ENCODE peak calls at places on chromosomes 12 and 14, in seven cellular contexts. N is left colon, Y is amniotic stem cell, P is NCI-H146, X is Daoy, F is kidney tubule cell, I is GM04504. C is an unnamed sample.

GRCh38 chr12:125244338-125244737 is 179.1 kb downstream of the AACS start:
- DNase-seq in N (no peak), Y (no peak), P (no peak), X (no peak), F (no peak), I (no peak), C (no peak)

GRCh38 chr12:93702707-93703305 is 25.6 kb downstream of the CRADD start:
- DNase-seq in N (no peak), Y (no peak), P (no peak), X (no peak), F (no peak), I (no peak), C (no peak)

GRCh38 chr12:120584343-120585149 is 3.3 kb upstream of the POP5 start:
- DNase-seq in N (peak; percentile 76), Y (no peak), P (peak; percentile 69), X (peak; percentile 58), F (peak; percentile 63), I (no peak), C (no peak)

GRCh38 chr14:28629328-28630004 is 137.1 kb upstream of the FOXG1 start:
- DNase-seq in N (no peak), Y (no peak), P (no peak), X (no peak), F (no peak), I (no peak), C (no peak)

GRCh38 chr14:68792022-68792829 is 641 bp downstream of the ZFP36L1 start:
- DNase-seq in N (peak; percentile 43), Y (no peak), P (no peak), X (peak; percentile 35), F (peak; percentile 41), I (no peak), C (no peak)

GRCh38 chr12:41034686-41035085 is 153.4 kb upstream of the PDZRN4 start:
- DNase-seq in N (no peak), Y (no peak), P (no peak), X (no peak), F (peak; percentile 9), I (no peak), C (no peak)

GRCh38 chr12:47014474-47014873 is 64.9 kb upstream of the PCED1B start:
- DNase-seq in N (no peak), Y (peak; percentile 17), P (no peak), X (peak; percentile 77), F (peak; percentile 80), I (peak; percentile 47), C (peak; percentile 93)

GRCh38 chr14:44529026-44529425 is 21.9 kb upstream of the FSCB start:
- DNase-seq in N (no peak), Y (no peak), P (no peak), X (peak; percentile 52), F (no peak), I (no peak), C (peak; percentile 58)

GRCh38 chr14:76961631-76962302 is 66.7 kb downstream of the IRF2BPL start:
- DNase-seq in N (peak; percentile 87), Y (peak; percentile 74), P (peak; percentile 81), X (peak; percentile 99), F (peak; percentile 100), I (peak; percentile 86), C (peak; percentile 97)

GRCh38 chr12:132907216-132907615 is 19.8 kb upstream of the CHFR start:
- DNase-seq in N (no peak), Y (no peak), P (no peak), X (no peak), F (no peak), I (no peak), C (no peak)

GRCh38 chr12:55966408-55967281 is at the start of gene CDK2:
- DNase-seq in N (peak; percentile 98), Y (peak; percentile 66), P (peak; percentile 87), X (peak; percentile 91), F (peak; percentile 85), I (peak; percentile 45), C (peak; percentile 79)

GRCh38 chr12:115630133-115630532 is 647.4 kb downstream of the MED13L start:
- DNase-seq in N (no peak), Y (no peak), P (no peak), X (no peak), F (no peak), I (no peak), C (no peak)

GRCh38 chr12:109878749-109879148 is 1.6 kb downstream of the GLTP start:
- DNase-seq in N (no peak), Y (no peak), P (no peak), X (no peak), F (peak; percentile 30), I (no peak), C (no peak)